ENCODE peak calls at places on chromosomes 11 and 22, in eight cellular contexts. T, M, F, A, N, C, Z and K are unnamed samples.

GRCh38 chr22:23495614-23496444 is 84.3 kb downstream of the IGLL1 start:
- DNase-seq in C (no peak), T (no peak), N (no peak), Z (no peak), A (no peak), M (no peak), F (no peak), K (no peak)

GRCh38 chr11:2582958-2583604 is 116.7 kb downstream of the KCNQ1OT1 start:
- DNase-seq in Z (peak), N (no peak), F (peak), C (no peak), M (no peak), A (no peak), T (no peak), K (no peak)

GRCh38 chr11:93089474-93090102 is 108.2 kb downstream of the SLC36A4 start:
- DNase-seq in T (no peak), A (peak), N (no peak), Z (peak), C (peak), F (no peak), M (peak), K (peak)

GRCh38 chr11:69367211-69367964 is 73.4 kb downstream of the MYEOV start:
- DNase-seq in A (peak), T (no peak), C (no peak), Z (peak), N (no peak), M (no peak), F (peak), K (no peak)

GRCh38 chr11:120564573-120565301 is 53.2 kb downstream of the GRIK4 start:
- DNase-seq in M (no peak), T (no peak), F (peak), N (peak), Z (no peak), C (peak), A (peak), K (no peak)

GRCh38 chr22:22154068-22154467 is 90.5 kb upstream of the VPREB1 start:
- DNase-seq in F (no peak), A (no peak), Z (no peak), T (no peak), N (no peak), M (no peak), C (no peak), K (no peak)

GRCh38 chr11:76610871-76611475 is 59.6 kb downstream of the LRRC32 start:
- DNase-seq in T (no peak), M (no peak), A (no peak), C (no peak), Z (peak), N (peak), F (no peak), K (no peak)

GRCh38 chr11:10758959-10759358 is 7.9 kb downstream of the CTR9 start:
- DNase-seq in A (no peak), F (no peak), M (no peak), T (no peak), Z (no peak), N (no peak), C (no peak), K (no peak)

GRCh38 chr22:29581799-29582198 is 886 bp upstream of the NIPSNAP1 start:
- DNase-seq in A (no peak), M (peak), T (no peak), N (peak), Z (peak), F (no peak), C (no peak), K (peak)

GRCh38 chr11:96708469-96708868 is 318.7 kb downstream of the JRKL start:
- DNase-seq in A (no peak), M (peak), N (no peak), T (no peak), F (no peak), Z (no peak), C (no peak), K (no peak)

GRCh38 chr11:67056640-67057409 is at the start of gene RHOD:
- DNase-seq in T (no peak), F (no peak), A (no peak), Z (peak), C (no peak), N (no peak), M (no peak), K (no peak)

GRCh38 chr11:59616396-59616982 is 915 bp upstream of the OSBP start:
- DNase-seq in M (no peak), C (no peak), T (no peak), F (no peak), A (no peak), N (no peak), Z (no peak), K (no peak)

GRCh38 chr11:75103380-75104026 is 6.8 kb upstream of the OR2AT4 start:
- DNase-seq in M (no peak), N (no peak), C (peak), A (peak), F (no peak), Z (no peak), T (peak), K (no peak)

GRCh38 chr11:58433638-58434203 is 5.8 kb upstream of the OR5B2 start:
- DNase-seq in N (no peak), A (no peak), C (no peak), F (no peak), T (no peak), Z (no peak), M (no peak), K (no peak)

GRCh38 chr11:93614111-93614784 is 47.2 kb upstream of the CEP295 start:
- DNase-seq in Z (no peak), C (no peak), F (no peak), A (no peak), N (no peak), M (no peak), T (no peak), K (no peak)

GRCh38 chr11:34988294-34989255 is 72.2 kb downstream of the PDHX start:
- DNase-seq in N (no peak), T (no peak), M (no peak), C (peak), A (peak), Z (no peak), F (no peak), K (no peak)

GRCh38 chr22:30438559-30438958 is 13.0 kb downstream of the MTFP1 start:
- DNase-seq in A (no peak), T (no peak), N (no peak), F (no peak), C (no peak), Z (no peak), M (no peak), K (no peak)

GRCh38 chr11:2684581-2684980 is 15.2 kb downstream of the KCNQ1OT1 start:
- DNase-seq in T (no peak), F (no peak), C (no peak), M (no peak), N (no peak), Z (peak), A (no peak), K (no peak)

GRCh38 chr22:27663812-27664211 is 137.7 kb downstream of the MN1 start:
- DNase-seq in N (no peak), Z (no peak), T (no peak), C (peak), M (no peak), A (no peak), F (no peak), K (no peak)

GRCh38 chr11:2768471-2769408 is 68.9 kb upstream of the KCNQ1OT1 start:
- DNase-seq in C (peak), N (no peak), T (peak), A (peak), M (peak), Z (no peak), F (peak), K (no peak)

GRCh38 chr11:70828498-70829159 is 423.7 kb downstream of the SHANK2 start:
- DNase-seq in T (no peak), C (no peak), Z (peak), A (no peak), N (no peak), F (no peak), M (no peak), K (no peak)

GRCh38 chr11:63682045-63682915 is 980 bp downstream of the RTN3 start:
- DNase-seq in F (no peak), T (no peak), Z (no peak), N (no peak), M (peak), A (peak), C (no peak), K (peak)

GRCh38 chr22:45450931-45451651 is 37.6 kb downstream of the RIBC2 start:
- DNase-seq in N (no peak), F (peak), C (peak), M (no peak), T (peak), Z (no peak), A (peak), K (no peak)

GRCh38 chr11:128862913-128863660 is 4.0 kb downstream of the KCNJ1 start:
- DNase-seq in Z (no peak), N (no peak), M (peak), A (peak), T (peak), F (no peak), C (peak), K (no peak)

GRCh38 chr22:37337204-37337943 is 55.1 kb downstream of the CYTH4 start:
- DNase-seq in A (peak), T (no peak), N (no peak), F (no peak), M (no peak), Z (no peak), C (peak), K (no peak)

GRCh38 chr11:117521974-117522373 is 194.3 kb downstream of the CEP164 start:
- DNase-seq in A (no peak), Z (no peak), M (no peak), F (no peak), C (no peak), T (no peak), N (no peak), K (no peak)

GRCh38 chr11:41497974-41498373 is 38.5 kb upstream of the LRRC4C start:
- DNase-seq in A (no peak), F (no peak), M (no peak), C (peak), Z (no peak), T (no peak), N (no peak), K (no peak)

GRCh38 chr11:128288368-128288767 is 299.0 kb downstream of the ETS1 start:
- DNase-seq in C (no peak), A (no peak), M (peak), F (no peak), Z (no peak), T (no peak), N (no peak), K (no peak)

GRCh38 chr22:43411040-43411919 is 534 bp upstream of the MPPED1 start:
- DNase-seq in A (no peak), Z (no peak), C (no peak), T (no peak), N (no peak), F (no peak), M (no peak), K (no peak)

GRCh38 chr11:104531075-104531474 is 367.1 kb upstream of the PDGFD start:
- DNase-seq in Z (no peak), F (no peak), N (no peak), T (no peak), C (no peak), A (peak), M (no peak), K (no peak)

GRCh38 chr11:69355346-69355940 is 61.5 kb downstream of the MYEOV start:
- DNase-seq in F (peak), Z (peak), M (no peak), C (no peak), A (no peak), T (no peak), N (no peak), K (no peak)

GRCh38 chr11:36079911-36080310 is 136.0 kb downstream of the LDLRAD3 start:
- DNase-seq in Z (no peak), C (no peak), F (no peak), A (no peak), N (no peak), T (no peak), M (no peak), K (no peak)